ENCODE peak calls at places on chromosomes 4 and X, in five cellular contexts. S is PC-3; Z is CD4-positive, CD25-positive, alpha-beta regulatory T cell; D is left lung; G is heart left ventricle. O is an unnamed sample.

GRCh38 chrX:66632473-66632872 is 6.4 kb downstream of the EDA2R start:
- DNase-seq in S (no peak), Z (no peak), D (no peak), G (no peak), O (no peak)

GRCh38 chrX:106894978-106895452 is 8.1 kb downstream of the RIPPLY1 start:
- DNase-seq in S (peak; percentile 91), Z (no peak), D (no peak), G (peak; percentile 35), O (no peak)

GRCh38 chrX:30521440-30522182 is 56.0 kb downstream of the TASL start:
- DNase-seq in S (peak; percentile 16), Z (no peak), D (no peak), G (no peak), O (no peak)

GRCh38 chr4:54187148-54187547 is 41.9 kb upstream of the PDGFRA start:
- DNase-seq in S (no peak), Z (no peak), D (no peak), G (peak; percentile 55), O (peak; percentile 13)

GRCh38 chrX:120549483-120550452 is 11.0 kb downstream of the CUL4B start:
- DNase-seq in S (peak; percentile 88), Z (no peak), D (no peak), G (no peak), O (no peak)

GRCh38 chr4:148481644-148482043 is 39.4 kb upstream of the NR3C2 start:
- DNase-seq in S (no peak), Z (no peak), D (no peak), G (no peak), O (no peak)

GRCh38 chr4:21887481-21887880 is 61.1 kb downstream of the KCNIP4 start:
- DNase-seq in S (no peak), Z (no peak), D (no peak), G (no peak), O (no peak)

GRCh38 chrX:66731398-66731797 is 92.5 kb upstream of the EDA2R start:
- DNase-seq in S (peak; percentile 34), Z (no peak), D (no peak), G (no peak), O (no peak)

GRCh38 chr4:98341309-98341708 is 80.1 kb downstream of the RAP1GDS1 start:
- DNase-seq in S (no peak), Z (no peak), D (no peak), G (no peak), O (no peak)

GRCh38 chr4:175066923-175067627 is 148.9 kb downstream of the ADAM29 start:
- DNase-seq in S (no peak), Z (no peak), D (no peak), G (no peak), O (no peak)

GRCh38 chrX:130173190-130173895 is 1.6 kb downstream of the RAB33A start:
- DNase-seq in S (peak; percentile 63), Z (no peak), D (no peak), G (peak; percentile 47), O (peak; percentile 30)

GRCh38 chrX:130174051-130174704 is 2.4 kb downstream of the RAB33A start:
- DNase-seq in S (peak; percentile 61), Z (no peak), D (no peak), G (peak; percentile 45), O (no peak)

GRCh38 chrX:130171446-130172126 is at the start of gene RAB33A:
- DNase-seq in S (no peak), Z (peak; percentile 37), D (peak; percentile 67), G (peak; percentile 36), O (no peak)

GRCh38 chrX:130170752-130171445 is 863 bp upstream of the RAB33A start:
- DNase-seq in S (no peak), Z (peak; percentile 61), D (peak; percentile 83), G (peak; percentile 49), O (peak; percentile 14)

GRCh38 chrX:130172127-130172834 is 519 bp downstream of the RAB33A start:
- DNase-seq in S (no peak), Z (no peak), D (no peak), G (no peak), O (no peak)
- H3K4me1 ChIP-seq in S (peaks cover 20% of the 10 kb centered on the region), Z (peaks cover 40% of the 10 kb centered on the region), D (no peaks in the 10 kb centered on the region), G (peaks cover 5% of the 10 kb centered on the region), O (no peaks in the 10 kb centered on the region)

DNA sequence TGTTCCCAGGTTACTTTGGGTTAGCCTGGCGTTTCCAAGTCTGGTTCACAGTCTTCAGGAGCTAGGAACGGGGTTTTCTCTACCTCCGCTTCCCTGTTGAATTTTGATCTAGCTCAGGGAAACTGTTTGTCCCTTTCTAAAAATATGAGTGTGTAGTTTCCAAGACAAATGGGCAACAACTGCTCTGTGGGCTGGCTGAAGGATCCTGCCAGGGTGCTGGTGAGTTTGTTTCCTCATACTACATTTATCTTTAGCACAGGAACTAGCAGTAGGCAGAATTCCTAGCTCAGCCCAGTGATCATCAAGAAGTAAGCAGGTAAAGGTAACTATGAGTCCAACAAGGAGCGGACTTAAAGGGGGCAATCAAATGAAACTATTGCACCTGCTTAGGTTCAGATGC is 13.3 kb upstream of the FAM47E start:
- DNase-seq in S (no peak), Z (no peak), D (no peak), G (no peak), O (peak; percentile 92)
- H3K4me3 ChIP-seq in S (no peak overlapping the region), Z (no peak overlapping the region), D (no peak overlapping the region), G (no peak overlapping the region), O (no peak overlapping the region)

DNA sequence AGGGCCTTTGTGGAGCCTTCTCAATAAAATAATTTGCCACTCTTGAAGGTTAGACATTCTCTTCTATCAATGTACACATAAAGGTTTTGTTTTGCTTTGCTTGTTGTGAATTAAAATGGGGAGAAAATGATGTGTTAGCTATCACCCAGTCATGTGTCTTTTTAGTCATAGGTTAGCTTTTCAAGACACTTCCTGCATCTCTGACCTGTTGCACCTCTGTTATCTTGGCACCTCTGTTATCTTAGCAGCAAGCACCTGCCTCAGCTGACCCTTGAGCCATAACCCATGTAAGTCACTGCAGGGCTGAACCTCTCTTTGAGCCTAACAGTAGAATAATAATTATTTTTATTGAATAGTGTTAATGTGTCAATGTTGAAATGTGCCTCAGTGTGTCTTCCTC is 1.0 kb downstream of the TMEM144 start:
- DNase-seq in S (no peak), Z (no peak), D (no peak), G (no peak), O (no peak)
- H3K27ac ChIP-seq in S (no peak overlapping the region), Z (no peak overlapping the region), D (no peak overlapping the region), G (no peak overlapping the region), O (no peak overlapping the region)

DNA sequence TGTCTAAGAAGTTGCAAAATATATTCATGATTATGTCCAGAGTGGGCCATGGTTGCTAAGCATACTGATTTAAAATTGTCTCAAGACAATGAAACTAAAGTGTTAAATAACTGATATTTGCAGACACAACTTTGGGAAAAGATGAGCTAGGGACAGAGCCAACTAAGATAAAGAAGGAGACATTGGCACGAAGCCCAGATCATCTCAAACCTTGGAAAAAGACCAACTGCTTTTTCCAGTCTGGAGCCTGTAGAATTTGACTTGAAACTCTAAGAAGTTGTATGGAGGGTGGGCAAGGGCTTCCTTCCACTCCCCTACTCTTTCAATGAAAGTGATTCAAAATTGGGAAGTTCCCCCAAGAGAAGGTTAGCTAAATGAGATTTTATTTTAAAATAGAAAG is 108.5 kb upstream of the GLRA2 start:
- DNase-seq in S (no peak), Z (no peak), D (no peak), G (no peak), O (no peak)
- H3K4me1 ChIP-seq in S (no peaks in the 10 kb centered on the region), Z (no peaks in the 10 kb centered on the region), D (no peaks in the 10 kb centered on the region), G (no peaks in the 10 kb centered on the region), O (no peaks in the 10 kb centered on the region)

DNA sequence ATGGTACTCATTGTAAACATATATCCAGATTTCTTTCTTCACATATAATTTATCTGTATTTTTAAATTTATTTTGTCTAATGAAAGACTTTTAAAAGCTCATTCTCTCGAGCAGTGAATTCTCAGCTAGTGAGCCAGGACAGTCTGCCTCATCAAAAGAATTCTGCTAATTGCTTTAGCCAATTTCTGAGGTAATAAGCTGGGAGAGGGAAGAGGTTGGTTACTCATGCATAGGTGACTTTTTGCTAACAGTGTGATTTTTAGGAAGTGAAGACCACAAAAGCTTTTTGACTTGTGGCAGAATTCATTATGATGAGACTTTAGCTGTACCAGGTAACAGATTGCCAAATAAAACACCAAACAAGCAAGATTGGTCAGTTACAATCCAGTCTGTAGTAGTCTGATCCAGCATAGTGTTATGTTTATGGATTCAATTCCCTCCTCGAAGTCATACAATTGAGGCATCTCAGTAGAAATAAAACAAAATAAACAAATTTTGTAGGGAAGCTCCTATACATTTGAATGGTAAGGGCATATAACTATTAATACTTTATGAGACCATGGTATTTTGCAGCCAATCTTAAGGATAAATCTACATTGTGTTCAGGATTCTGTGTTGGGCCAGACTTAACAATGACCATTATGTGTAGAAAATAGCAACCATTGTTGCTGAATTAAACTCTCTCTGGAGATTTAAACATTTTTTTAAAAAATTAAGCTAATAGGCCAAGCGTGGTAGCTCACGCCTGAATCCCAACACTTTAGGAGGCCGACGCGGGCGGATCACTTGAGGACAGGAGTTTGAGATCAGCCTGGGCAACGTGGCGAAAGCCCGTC is 21.3 kb downstream of the PLS3 start:
- DNase-seq in S (no peak), Z (no peak), D (no peak), G (peak; percentile 33), O (no peak)
- H3K4me3 ChIP-seq in S (no peak overlapping the region), Z (no peak overlapping the region), D (no peak overlapping the region), G (no peak overlapping the region), O (no peak overlapping the region)